ENCODE peak calls at places on chromosomes 1 and 21, in four cellular contexts. I is kidney glomerular epithelial cell, Z is substantia nigra, H is fibroblast of mammary gland. K is an unnamed sample.

GRCh38 chr1:228402638-228403025 is 4.0 kb downstream of the TRIM11 start:
- DNase-seq in I (no peak), Z (no peak), H (no peak), K (no peak)

GRCh38 chr1:178518894-178519293 is 6.0 kb downstream of the TEX35 start:
- DNase-seq in I (no peak), Z (no peak), H (no peak), K (no peak)

GRCh38 chr1:15704526-15705183 is 20.5 kb downstream of the PLEKHM2 start:
- DNase-seq in I (no peak), Z (no peak), H (peak), K (no peak)

GRCh38 chr1:27117733-27118439 is 37.0 kb downstream of the SLC9A1 start:
- DNase-seq in I (no peak), Z (no peak), H (peak), K (no peak)

GRCh38 chr21:34552324-34553198 is 40.6 kb upstream of the KCNE1 start:
- DNase-seq in I (no peak), Z (no peak), H (peak), K (no peak)

GRCh38 chr21:27817061-27817460 is 850.2 kb upstream of the ADAMTS5 start:
- DNase-seq in I (no peak), Z (no peak), H (no peak), K (no peak)

GRCh38 chr1:64518692-64519481 is 49.0 kb downstream of the CACHD1 start:
- DNase-seq in I (no peak), Z (no peak), H (no peak), K (no peak)

GRCh38 chr1:67741121-67741520 is 56.1 kb downstream of the GADD45A start:
- DNase-seq in I (no peak), Z (no peak), H (no peak), K (no peak)

GRCh38 chr1:178389441-178389840 is 107.3 kb downstream of the CLEC20A start:
- DNase-seq in I (no peak), Z (no peak), H (peak), K (no peak)

GRCh38 chr1:214470132-214470531 is 81.3 kb downstream of the PTPN14 start:
- DNase-seq in I (no peak), Z (no peak), H (no peak), K (no peak)